ENCODE peak calls at places on chromosomes 7 and 10, in seven cellular contexts. G is NCI-H510A treated with DMSO at 0.1 percent for 48 hours, C is HFFc6, L is colonic mucosa, B is NCI-H2081, Q is left lung, X is fibroblast of villous mesenchyme. W is an unnamed sample.

GRCh38 chr7:103887853-103888602 is 101.4 kb downstream of the RELN start:
- DNase-seq in G (no peak), C (no peak), L (no peak), B (no peak), Q (no peak), X (peak; percentile 85), W (no peak)

GRCh38 chr10:103451871-103452713 is at the start of gene CALHM2:
- DNase-seq in G (peak; percentile 73), C (peak; percentile 45), L (peak; percentile 68), B (peak; percentile 25), Q (peak; percentile 77), X (peak; percentile 60), W (no peak)

GRCh38 chr7:81210092-81211064 is 291.5 kb upstream of the SEMA3C start:
- DNase-seq in G (no peak), C (peak; percentile 33), L (no peak), B (no peak), Q (no peak), X (peak; percentile 30), W (no peak)

GRCh38 chr10:122173766-122174435 is 97.2 kb upstream of the BTBD16 start:
- DNase-seq in G (no peak), C (no peak), L (no peak), B (no peak), Q (no peak), X (no peak), W (no peak)

GRCh38 chr7:2941201-2941859 is 97.2 kb upstream of the GNA12 start:
- DNase-seq in G (no peak), C (no peak), L (no peak), B (no peak), Q (peak; percentile 27), X (no peak), W (no peak)

GRCh38 chr10:47346572-47347302 is 1.4 kb upstream of the RBP3 start:
- DNase-seq in G (peak; percentile 8), C (no peak), L (peak; percentile 44), B (peak; percentile 23), Q (peak; percentile 56), X (peak; percentile 59), W (no peak)

GRCh38 chr7:81441750-81442149 is 328.1 kb downstream of the HGF start:
- DNase-seq in G (no peak), C (no peak), L (no peak), B (no peak), Q (no peak), X (no peak), W (no peak)

GRCh38 chr7:156386097-156386496 is 254.5 kb upstream of the RNF32 start:
- DNase-seq in G (no peak), C (no peak), L (no peak), B (no peak), Q (no peak), X (no peak), W (no peak)

GRCh38 chr10:77907900-77908717 is 18.4 kb downstream of the DLG5 start:
- DNase-seq in G (peak; percentile 56), C (no peak), L (no peak), B (no peak), Q (no peak), X (no peak), W (no peak)

GRCh38 chr10:94299417-94299816 is 63.3 kb downstream of the NOC3L start:
- DNase-seq in G (no peak), C (peak; percentile 61), L (no peak), B (no peak), Q (no peak), X (peak; percentile 75), W (no peak)

GRCh38 chr10:114544045-114544659 is 113.9 kb downstream of the ABLIM1 start:
- DNase-seq in G (no peak), C (no peak), L (peak; percentile 62), B (no peak), Q (no peak), X (no peak), W (no peak)

GRCh38 chr10:124058346-124059003 is 34.9 kb downstream of the CHST15 start:
- DNase-seq in G (no peak), C (no peak), L (no peak), B (no peak), Q (no peak), X (no peak), W (no peak)

GRCh38 chr10:125559210-125559609 is 123.8 kb downstream of the TEX36 start:
- DNase-seq in G (peak; percentile 80), C (no peak), L (no peak), B (no peak), Q (no peak), X (no peak), W (no peak)